ENCODE peak calls at places on chromosomes 6 and 20, in seven cellular contexts. P is small intestine; E is stimulated activated CD4-positive, alpha-beta T cell treated with anti-CD3 and anti-CD28 coated beads, Interleukin-4, amount 100 ng/mL, for 1 hour; R is pancreas; C is RWPE1; D is KG1; T is HEK293T. M is an unnamed sample.

GRCh38 chr6:26576929-26577719 is 19.6 kb upstream of the ABT1 start:
- DNase-seq in C (no peak), P (peak), E (peak), T (no peak), D (no peak), R (no peak), M (no peak)

GRCh38 chr20:3901028-3901746 is 12.0 kb downstream of the PANK2 start:
- DNase-seq in C (no peak), R (no peak), T (no peak), E (no peak), P (no peak), D (no peak), M (peak)

GRCh38 chr6:3749991-3750323 is 1.6 kb downstream of the PXDC1 start:
- DNase-seq in T (no peak), P (peak), C (peak), E (no peak), R (peak), D (no peak), M (no peak)

GRCh38 chr20:4573564-4574355 is 147.9 kb upstream of the PRND start:
- DNase-seq in T (no peak), E (no peak), D (no peak), P (no peak), R (no peak), C (peak), M (no peak)

GRCh38 chr6:23414922-23415321 is 711.1 kb upstream of the NRSN1 start:
- DNase-seq in T (no peak), D (no peak), E (no peak), C (no peak), P (no peak), R (no peak), M (no peak)

GRCh38 chr6:90508753-90509152 is 78.1 kb downstream of the MAP3K7 start:
- DNase-seq in P (no peak), C (no peak), R (no peak), T (no peak), D (no peak), E (no peak), M (no peak)

GRCh38 chr6:151428336-151428735 is 23.6 kb downstream of the RMND1 start:
- DNase-seq in P (no peak), R (no peak), T (no peak), C (no peak), E (no peak), D (no peak), M (no peak)

GRCh38 chr20:60060593-60060992 is 102.4 kb downstream of the CDH26 start:
- DNase-seq in P (no peak), E (no peak), R (no peak), D (no peak), T (no peak), C (peak), M (no peak)

GRCh38 chr20:20368414-20369352 is 779 bp downstream of the INSM1 start:
- DNase-seq in E (no peak), D (no peak), P (no peak), T (peak), R (no peak), C (no peak), M (no peak)

GRCh38 chr6:2558861-2559811 is 191.6 kb downstream of the MYLK4 start:
- DNase-seq in C (no peak), T (no peak), D (no peak), R (no peak), E (no peak), P (no peak), M (no peak)